ENCODE peak calls at places on chromosomes 2 and 18, in five cellular contexts. F is HCT116, L is HepG2, C is GM12878, S is K562. M is an unnamed sample.

GRCh38 chr2:51247252-51247651 is 215.3 kb upstream of the NRXN1 start:
- DNase-seq in F (no peak), L (no peak), C (no peak), S (no peak), M (no peak)

GRCh38 chr2:242020196-242021004 is 150.9 kb downstream of the RTP5 start:
- DNase-seq in F (no peak), L (peak), C (no peak), S (no peak), M (no peak)

GRCh38 chr2:216082805-216083204 is 1.1 kb downstream of the TMEM169 start:
- DNase-seq in F (no peak), L (peak), C (no peak), S (no peak), M (no peak)

GRCh38 chr2:147049888-147050446 is 794.9 kb upstream of the ACVR2A start:
- DNase-seq in F (no peak), L (no peak), C (no peak), S (no peak), M (no peak)

GRCh38 chr18:32768646-32769206 is 4.1 kb downstream of the KLHL14 start:
- DNase-seq in F (no peak), L (no peak), C (no peak), S (no peak), M (no peak)

GRCh38 chr2:37890893-37891495 is 34.1 kb upstream of the RMDN2 start:
- DNase-seq in F (peak), L (peak), C (no peak), S (peak), M (peak)

GRCh38 chr18:23884712-23885375 is 129.7 kb upstream of the TTC39C start:
- DNase-seq in F (no peak), L (peak), C (no peak), S (no peak), M (no peak)

GRCh38 chr2:154049561-154049960 is 177.8 kb downstream of the GALNT13 start:
- DNase-seq in F (no peak), L (no peak), C (no peak), S (no peak), M (no peak)

GRCh38 chr2:71481111-71481510 is 27.8 kb downstream of the DYSF start:
- DNase-seq in F (no peak), L (no peak), C (no peak), S (no peak), M (no peak)

GRCh38 chr2:71484354-71484753 is 31.0 kb downstream of the DYSF start:
- DNase-seq in F (no peak), L (no peak), C (no peak), S (no peak), M (no peak)

GRCh38 chr2:71483246-71483645 is 29.9 kb downstream of the DYSF start:
- DNase-seq in F (no peak), L (no peak), C (no peak), S (no peak), M (no peak)

GRCh38 chr2:71479261-71479660 is 25.9 kb downstream of the DYSF start:
- DNase-seq in F (no peak), L (no peak), C (no peak), S (no peak), M (no peak)

DNA sequence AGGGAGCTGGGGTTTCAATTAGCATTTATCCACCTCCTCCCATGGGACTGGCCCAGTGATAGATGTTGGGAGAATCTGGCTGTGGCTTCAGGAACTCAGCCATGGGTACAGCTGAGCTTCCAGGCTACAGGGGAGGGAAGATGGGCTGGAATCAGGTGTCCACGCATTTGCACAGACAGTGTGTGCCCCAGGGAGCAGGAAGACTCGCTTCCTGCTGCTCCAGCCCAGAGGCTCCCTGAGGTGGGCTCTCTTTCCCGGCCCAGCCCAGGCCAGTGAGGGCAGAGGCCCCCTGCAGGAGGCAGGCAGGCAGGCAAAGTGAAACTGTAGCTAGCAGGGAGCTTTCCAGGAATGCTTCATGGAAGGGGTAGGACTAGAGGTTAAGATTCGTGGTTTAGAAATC is 28.7 kb downstream of the DYSF start:
- DNase-seq in F (no peak), L (no peak), C (no peak), S (no peak), M (no peak)
- TF ChIP-seq YY1 in F (no peak), L (no peak), C (no peak), S (no peak), M (no peak)

GRCh38 chr2:226427538-226428307 is 371.9 kb downstream of the IRS1 start:
- DNase-seq in F (peak), L (peak), C (no peak), S (no peak), M (no peak)

GRCh38 chr2:226424971-226425370 is 374.6 kb downstream of the IRS1 start:
- DNase-seq in F (no peak), L (peak), C (no peak), S (no peak), M (no peak)

GRCh38 chr2:226426292-226426736 is 373.3 kb downstream of the IRS1 start:
- DNase-seq in F (no peak), L (peak), C (no peak), S (no peak), M (no peak)

GRCh38 chr2:226420646-226421045 is 379.0 kb downstream of the IRS1 start:
- DNase-seq in F (no peak), L (no peak), C (no peak), S (no peak), M (no peak)

GRCh38 chr2:226423498-226423960 is 376.1 kb downstream of the IRS1 start:
- DNase-seq in F (no peak), L (no peak), C (no peak), S (no peak), M (no peak)
- H3K4me2 ChIP-seq in F (peak), L (no peak), C (no peak), S (no peak), M (no peak)

DNA sequence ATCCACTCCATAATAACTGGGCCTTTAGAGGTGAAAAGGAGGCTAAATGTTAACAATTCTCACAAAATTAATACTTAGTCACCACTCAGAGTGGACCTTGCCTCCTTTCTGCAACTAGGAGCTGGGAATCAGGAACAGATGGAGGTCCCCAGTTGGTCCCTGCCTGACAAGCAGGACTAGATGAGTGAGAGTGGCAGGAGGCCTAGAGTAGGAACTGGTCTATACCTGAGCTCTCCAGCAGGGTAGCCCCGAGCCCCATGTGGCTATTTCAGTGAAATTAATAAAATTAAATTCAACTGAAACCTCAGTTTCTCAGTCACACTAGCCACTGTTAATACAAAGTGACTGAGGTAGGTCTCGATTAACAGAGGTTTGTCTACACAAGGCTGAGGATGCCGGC is 150.5 kb downstream of the MYO5B start:
- DNase-seq in F (no peak), L (no peak), C (no peak), S (peak), M (no peak)
- TF ChIP-seq YY1 in F (no peak), L (no peak), C (no peak), S (no peak), M (no peak)

DNA sequence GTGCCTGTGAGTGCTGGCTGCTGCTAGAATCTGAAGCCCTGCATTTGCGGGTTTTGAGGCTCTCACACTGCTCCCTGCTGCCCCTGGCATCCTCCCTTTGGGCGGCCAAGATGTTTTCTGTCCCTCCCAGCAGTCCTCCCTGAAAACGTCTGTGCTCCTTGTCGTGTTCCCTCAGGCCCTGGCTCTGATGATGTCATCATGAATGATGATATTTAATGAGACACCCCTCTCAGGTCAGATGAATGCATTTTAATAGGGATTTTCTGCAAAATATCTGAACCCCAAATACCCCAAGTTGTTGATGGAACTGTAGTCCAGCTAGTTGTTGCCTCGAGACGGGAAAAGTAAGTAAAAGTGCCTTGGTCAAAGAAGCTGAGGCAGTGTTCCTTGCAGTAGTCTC is 73.2 kb downstream of the TSHZ1 start:
- DNase-seq in F (no peak), L (no peak), C (no peak), S (no peak), M (no peak)
- H3K4me2 ChIP-seq in F (no peak), L (no peak), C (no peak), S (no peak), M (no peak)

GRCh38 chr2:5555636-5556035 is 136.5 kb upstream of the SOX11 start:
- DNase-seq in F (no peak), L (no peak), C (no peak), S (no peak), M (no peak)
- TF ChIP-seq YY1 in F (no peak), L (no peak), C (no peak), S (no peak), M (no peak)

DNA sequence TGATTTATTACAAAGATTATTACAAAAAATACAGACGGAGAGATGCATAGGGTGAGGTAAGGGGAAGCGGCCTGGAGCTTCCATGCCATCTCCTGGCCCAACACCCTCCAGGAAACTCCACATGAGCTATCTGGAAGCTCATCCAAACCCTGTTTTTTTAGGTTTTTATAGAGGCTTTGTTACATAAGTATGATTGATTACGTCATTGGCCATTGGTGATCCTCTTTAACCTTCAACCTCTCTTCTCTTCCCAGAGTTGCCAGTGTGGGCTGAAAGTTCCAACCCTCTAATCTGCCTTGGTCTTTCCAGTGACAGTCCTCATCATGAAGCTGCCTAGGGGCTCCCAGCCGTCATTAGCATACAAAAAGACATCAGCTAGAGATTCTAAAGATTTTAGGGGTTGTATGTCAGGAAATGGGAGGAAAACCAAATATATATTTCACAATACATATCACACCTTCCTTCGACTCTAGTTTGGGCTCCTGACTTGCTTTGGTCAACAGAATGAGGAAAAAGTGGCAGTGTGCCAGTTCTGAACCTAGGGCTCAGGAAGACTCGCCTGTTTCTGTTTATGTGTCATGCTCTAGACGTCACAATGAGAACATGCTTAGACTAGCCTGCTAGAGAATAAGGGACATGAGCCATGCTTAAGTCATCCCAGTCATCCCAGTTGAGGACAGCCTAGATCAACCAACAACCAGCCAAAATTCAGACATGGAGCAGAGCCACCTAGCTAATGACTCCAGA is 54.1 kb downstream of the ETAA1 start:
- DNase-seq in F (no peak), L (peak), C (no peak), S (no peak), M (no peak)
- H3K4me2 ChIP-seq in F (no peak), L (no peak), C (no peak), S (no peak), M (no peak)

GRCh38 chr2:45470531-45470930 is 140.5 kb downstream of the SRBD1 start:
- DNase-seq in F (no peak), L (no peak), C (no peak), S (no peak), M (no peak)
- TF ChIP-seq YY1 in F (no peak), L (no peak), C (no peak), S (no peak), M (no peak)

GRCh38 chr2:174593041-174593440 is 4.6 kb downstream of the WIPF1 start:
- DNase-seq in F (no peak), L (no peak), C (no peak), S (no peak), M (no peak)

GRCh38 chr2:174593574-174594203 is 3.9 kb downstream of the WIPF1 start:
- DNase-seq in F (no peak), L (no peak), C (peak), S (no peak), M (no peak)

GRCh38 chr2:174590346-174590745 is 7.3 kb downstream of the WIPF1 start:
- DNase-seq in F (no peak), L (no peak), C (no peak), S (no peak), M (no peak)

GRCh38 chr2:174590928-174591648 is 6.5 kb downstream of the WIPF1 start:
- DNase-seq in F (no peak), L (no peak), C (no peak), S (no peak), M (no peak)

DNA sequence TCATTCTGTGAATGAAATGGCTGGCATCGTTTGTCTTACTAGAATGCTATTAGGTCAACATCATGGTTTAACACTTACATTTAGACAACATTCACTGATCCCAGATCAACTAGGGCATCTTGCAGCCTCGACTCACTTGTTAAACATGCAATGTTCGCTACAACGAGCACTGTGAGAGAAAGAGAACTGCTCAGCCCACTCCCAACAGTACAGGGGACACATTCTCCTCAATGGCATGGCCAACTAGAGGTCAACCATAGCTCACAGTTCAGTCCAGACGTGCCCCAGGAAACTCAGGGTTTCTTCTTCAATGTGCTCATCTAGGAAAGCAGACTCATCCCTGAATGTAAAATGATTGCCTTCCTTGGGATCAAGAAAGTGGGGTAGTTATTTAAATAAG is 5.9 kb downstream of the WIPF1 start:
- DNase-seq in F (no peak), L (no peak), C (no peak), S (no peak), M (no peak)
- H3K4me2 ChIP-seq in F (no peak), L (no peak), C (peak), S (no peak), M (no peak)